ENCODE peak calls at places on chromosomes 12 and 14, in six cellular contexts. One of them, this sample, is unnamed.

GRCh38 chr14:68094158-68094557 is 274.6 kb downstream of the RAD51B start:
- DNase-seq in GM23338: no peak
- DNase-seq in neural crest cell: no peak
- DNase-seq in CD4-positive, alpha-beta T cell: no peak
- DNase-seq in bronchial epithelial cell: peak; percentile 73
- DNase-seq in endothelial cell: no peak
- DNase-seq in this sample: no peak

GRCh38 chr14:35808076-35808657 is 928 bp downstream of the RALGAPA1 start:
- DNase-seq in endothelial cell: no peak
- DNase-seq in CD4-positive, alpha-beta T cell: no peak
- DNase-seq in GM23338: peak; percentile 73
- DNase-seq in neural crest cell: no peak
- DNase-seq in bronchial epithelial cell: peak; percentile 69
- DNase-seq in this sample: no peak

GRCh38 chr12:34402899-34403705 is 380.8 kb downstream of the ALG10 start:
- DNase-seq in neural crest cell: no peak
- DNase-seq in bronchial epithelial cell: no peak
- DNase-seq in endothelial cell: peak; percentile 2
- DNase-seq in CD4-positive, alpha-beta T cell: no peak
- DNase-seq in GM23338: no peak
- DNase-seq in this sample: peak; percentile 52

GRCh38 chr14:39232554-39233415 is 930 bp upstream of the MIA2 start:
- DNase-seq in GM23338: no peak
- DNase-seq in endothelial cell: peak; percentile 5
- DNase-seq in neural crest cell: no peak
- DNase-seq in bronchial epithelial cell: no peak
- DNase-seq in CD4-positive, alpha-beta T cell: no peak
- DNase-seq in this sample: no peak

GRCh38 chr12:113582521-113583218 is 111.0 kb upstream of the LHX5 start:
- DNase-seq in endothelial cell: no peak
- DNase-seq in CD4-positive, alpha-beta T cell: no peak
- DNase-seq in neural crest cell: no peak
- DNase-seq in bronchial epithelial cell: no peak
- DNase-seq in GM23338: no peak
- DNase-seq in this sample: no peak

GRCh38 chr12:29207120-29207519 is 58.0 kb downstream of the FAR2 start:
- DNase-seq in CD4-positive, alpha-beta T cell: no peak
- DNase-seq in endothelial cell: no peak
- DNase-seq in bronchial epithelial cell: no peak
- DNase-seq in GM23338: peak; percentile 37
- DNase-seq in neural crest cell: no peak
- DNase-seq in this sample: no peak

GRCh38 chr14:68569546-68569908 is 223.3 kb downstream of the ZFP36L1 start:
- DNase-seq in GM23338: no peak
- DNase-seq in CD4-positive, alpha-beta T cell: no peak
- DNase-seq in bronchial epithelial cell: no peak
- DNase-seq in neural crest cell: peak; percentile 36
- DNase-seq in endothelial cell: no peak
- DNase-seq in this sample: no peak

GRCh38 chr14:49982522-49982951 is 89.7 kb downstream of the ARF6 start:
- DNase-seq in GM23338: no peak
- DNase-seq in endothelial cell: no peak
- DNase-seq in neural crest cell: no peak
- DNase-seq in CD4-positive, alpha-beta T cell: no peak
- DNase-seq in bronchial epithelial cell: peak; percentile 68
- DNase-seq in this sample: no peak

GRCh38 chr12:69066420-69067373 is 133.7 kb upstream of the CPM start:
- DNase-seq in endothelial cell: no peak
- DNase-seq in CD4-positive, alpha-beta T cell: no peak
- DNase-seq in bronchial epithelial cell: no peak
- DNase-seq in neural crest cell: no peak
- DNase-seq in GM23338: peak; percentile 11
- DNase-seq in this sample: no peak

GRCh38 chr12:124332068-124332672 is 37.3 kb downstream of the RFLNA start:
- DNase-seq in endothelial cell: peak; percentile 23
- DNase-seq in CD4-positive, alpha-beta T cell: no peak
- DNase-seq in GM23338: peak; percentile 64
- DNase-seq in bronchial epithelial cell: no peak
- DNase-seq in neural crest cell: no peak
- DNase-seq in this sample: no peak
- TF ChIP-seq CTCF in endothelial cell: peak; percentile 38
- TF ChIP-seq CTCF in CD4-positive, alpha-beta T cell: no peak
- TF ChIP-seq CTCF in GM23338: peak; percentile 42
- TF ChIP-seq CTCF in bronchial epithelial cell: peak; percentile 22
- TF ChIP-seq CTCF in neural crest cell: peak; percentile 51
- TF ChIP-seq CTCF in this sample: peak; percentile 61

DNA sequence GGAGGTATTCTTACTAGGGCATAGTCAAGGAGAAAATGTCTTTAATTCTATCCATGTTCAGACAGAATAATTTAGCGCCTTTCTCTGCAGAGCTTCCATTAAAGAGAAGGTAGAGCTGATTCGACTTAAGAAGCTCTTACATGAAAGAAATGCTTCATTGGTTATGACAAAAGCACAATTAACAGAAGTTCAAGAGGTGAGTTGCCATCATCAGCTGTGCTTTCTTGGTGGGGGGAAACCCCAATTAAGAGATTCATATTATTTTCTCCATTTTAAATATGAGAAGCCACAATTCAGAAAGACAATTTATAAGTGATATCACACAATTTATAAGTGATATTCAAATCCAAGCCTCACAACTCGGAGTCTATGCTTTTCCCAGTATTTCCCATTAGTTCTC is 27.8 kb downstream of the RPGRIP1 start:
- DNase-seq in GM23338: no peak
- DNase-seq in neural crest cell: no peak
- DNase-seq in endothelial cell: no peak
- DNase-seq in bronchial epithelial cell: no peak
- DNase-seq in CD4-positive, alpha-beta T cell: no peak
- DNase-seq in this sample: no peak
- TF ChIP-seq CTCF in GM23338: no peak
- TF ChIP-seq CTCF in neural crest cell: no peak
- TF ChIP-seq CTCF in endothelial cell: no peak
- TF ChIP-seq CTCF in bronchial epithelial cell: no peak
- TF ChIP-seq CTCF in CD4-positive, alpha-beta T cell: no peak
- TF ChIP-seq CTCF in this sample: no peak

GRCh38 chr12:14416658-14417057 is 51.2 kb downstream of the ATF7IP start:
- DNase-seq in CD4-positive, alpha-beta T cell: no peak
- DNase-seq in bronchial epithelial cell: peak; percentile 84
- DNase-seq in endothelial cell: peak; percentile 41
- DNase-seq in GM23338: peak; percentile 79
- DNase-seq in neural crest cell: peak; percentile 46
- DNase-seq in this sample: no peak
- TF ChIP-seq CTCF in CD4-positive, alpha-beta T cell: peak; percentile 36
- TF ChIP-seq CTCF in bronchial epithelial cell: peak; percentile 7
- TF ChIP-seq CTCF in endothelial cell: no peak
- TF ChIP-seq CTCF in GM23338: no peak
- TF ChIP-seq CTCF in neural crest cell: peak; percentile 40
- TF ChIP-seq CTCF in this sample: peak; percentile 74

DNA sequence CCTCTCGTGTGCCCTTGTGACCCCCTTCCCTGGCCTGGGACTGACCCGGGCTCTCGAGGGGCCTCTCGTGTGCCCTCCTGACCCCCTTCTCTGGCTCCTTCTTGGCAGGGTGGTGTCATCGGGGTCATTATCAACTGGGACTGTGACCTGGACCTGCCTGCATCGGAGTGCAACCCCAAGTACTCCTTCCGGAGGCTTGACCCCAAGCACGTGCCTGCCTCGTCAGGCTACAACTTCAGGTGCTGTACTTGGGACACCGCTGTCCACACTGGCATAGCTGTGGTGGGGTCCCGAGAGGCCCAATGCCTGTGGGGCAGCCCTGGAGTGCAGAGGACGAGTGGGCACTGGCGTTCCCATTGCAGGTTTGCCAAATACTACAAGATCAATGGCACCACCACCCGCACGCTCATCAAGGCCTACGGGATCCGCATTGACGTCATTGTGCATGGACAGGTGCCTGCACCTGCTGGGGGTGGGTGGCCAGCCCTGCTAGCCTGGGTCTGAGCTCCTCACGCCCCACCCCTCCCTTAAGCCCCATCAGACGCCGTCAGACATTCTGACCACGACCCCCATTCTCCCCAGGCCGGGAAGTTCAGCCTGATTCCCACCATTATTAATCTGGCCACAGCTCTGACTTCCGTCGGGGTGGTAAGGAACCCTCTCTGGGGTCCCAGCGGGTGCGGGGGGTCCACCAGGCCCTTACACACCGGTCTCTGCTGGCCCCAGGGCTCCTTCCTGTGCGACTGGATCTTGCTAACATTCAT is 2.5 kb downstream of the P2RX2 start:
- DNase-seq in endothelial cell: no peak
- DNase-seq in neural crest cell: no peak
- DNase-seq in bronchial epithelial cell: no peak
- DNase-seq in CD4-positive, alpha-beta T cell: no peak
- DNase-seq in GM23338: no peak
- DNase-seq in this sample: no peak
- TF ChIP-seq CTCF in endothelial cell: no peak
- TF ChIP-seq CTCF in neural crest cell: no peak
- TF ChIP-seq CTCF in bronchial epithelial cell: no peak
- TF ChIP-seq CTCF in CD4-positive, alpha-beta T cell: no peak
- TF ChIP-seq CTCF in GM23338: no peak
- TF ChIP-seq CTCF in this sample: no peak

This sample was measured in chondrocyte.